ENCODE peak calls at places on chromosomes 3 and 15, in five cellular contexts. I is Panc1, N is psoas muscle, Y is lower lobe of right lung, B is GM23338. Q is an unnamed sample. For H3K36me3, the result is how much of the 10 kb centered on the place peaks cover.

GRCh38 chr15:89566141-89566540 is 9.1 kb upstream of the TICRR start:
- DNase-seq in I (no peak), N (no peak), Y (no peak), B (peak), Q (no peak)

GRCh38 chr3:147421184-147421912 is 12.2 kb downstream of the ZIC1 start:
- DNase-seq in I (no peak), N (no peak), Y (no peak), B (peak), Q (no peak)

GRCh38 chr15:39151545-39151944 is 429.3 kb upstream of the THBS1 start:
- DNase-seq in I (no peak), N (no peak), Y (no peak), B (no peak), Q (no peak)

GRCh38 chr3:116140100-116140689 is 305.1 kb downstream of the LSAMP start:
- DNase-seq in I (no peak), N (no peak), Y (no peak), B (peak), Q (no peak)

GRCh38 chr3:81291586-81291985 is 469.9 kb downstream of the GBE1 start:
- DNase-seq in I (no peak), N (no peak), Y (no peak), B (no peak), Q (no peak)

GRCh38 chr3:58683001-58683845 is 16.6 kb upstream of the FAM3D start:
- DNase-seq in I (no peak), N (no peak), Y (no peak), B (no peak), Q (peak)

GRCh38 chr3:113086506-113087461 is 96.0 kb downstream of the GTPBP8 start:
- DNase-seq in I (no peak), N (no peak), Y (no peak), B (peak), Q (no peak)

GRCh38 chr15:68431792-68432401 is at the start of gene ITGA11:
- DNase-seq in I (no peak), N (peak), Y (peak), B (peak), Q (peak)

GRCh38 chr3:16338124-16338523 is 73.1 kb downstream of the OXNAD1 start:
- DNase-seq in I (no peak), N (no peak), Y (peak), B (no peak), Q (no peak)

GRCh38 chr15:83288381-83288801 is 3.9 kb upstream of the BNC1 start:
- DNase-seq in I (no peak), N (no peak), Y (no peak), B (peak), Q (no peak)

GRCh38 chr3:35565048-35565447 is 74.3 kb upstream of the ARPP21 start:
- DNase-seq in I (no peak), N (no peak), Y (no peak), B (no peak), Q (no peak)

GRCh38 chr3:34015204-34016142 is 217.0 kb downstream of the PDCD6IP start:
- DNase-seq in I (no peak), N (no peak), Y (no peak), B (peak), Q (peak)

GRCh38 chr15:74206801-74207281 is 4.3 kb upstream of the STRA6 start:
- DNase-seq in I (no peak), N (no peak), Y (no peak), B (no peak), Q (no peak)

GRCh38 chr15:90219421-90220141 is 14.2 kb downstream of the CIB1 start:
- DNase-seq in I (no peak), N (peak), Y (peak), B (peak), Q (peak)

GRCh38 chr3:64645236-64645635 is 42.6 kb downstream of the ADAMTS9 start:
- DNase-seq in I (no peak), N (no peak), Y (no peak), B (no peak), Q (no peak)

GRCh38 chr15:72176743-72177142 is 20.8 kb downstream of the GRAMD2A start:
- DNase-seq in I (no peak), N (no peak), Y (no peak), B (no peak), Q (no peak)

GRCh38 chr3:75218577-75218976 is 445.6 kb upstream of the FRG2C start:
- DNase-seq in I (no peak), N (no peak), Y (no peak), B (peak), Q (no peak)

GRCh38 chr3:104673981-104674380 is 692.7 kb upstream of the ALCAM start:
- DNase-seq in I (no peak), N (no peak), Y (no peak), B (no peak), Q (no peak)

GRCh38 chr3:53941174-53941573 is 49.5 kb upstream of the SELENOK start:
- DNase-seq in I (no peak), N (no peak), Y (no peak), B (no peak), Q (no peak)

GRCh38 chr15:31503758-31504461 is 177.3 kb downstream of the KLF13 start:
- DNase-seq in I (no peak), N (no peak), Y (no peak), B (no peak), Q (no peak)

GRCh38 chr15:99682455-99682854 is 50.8 kb downstream of the LYSMD4 start:
- DNase-seq in I (no peak), N (no peak), Y (no peak), B (no peak), Q (no peak)

GRCh38 chr15:99683000-99683670 is 50.1 kb downstream of the LYSMD4 start:
- DNase-seq in I (no peak), N (no peak), Y (no peak), B (no peak), Q (no peak)

DNA sequence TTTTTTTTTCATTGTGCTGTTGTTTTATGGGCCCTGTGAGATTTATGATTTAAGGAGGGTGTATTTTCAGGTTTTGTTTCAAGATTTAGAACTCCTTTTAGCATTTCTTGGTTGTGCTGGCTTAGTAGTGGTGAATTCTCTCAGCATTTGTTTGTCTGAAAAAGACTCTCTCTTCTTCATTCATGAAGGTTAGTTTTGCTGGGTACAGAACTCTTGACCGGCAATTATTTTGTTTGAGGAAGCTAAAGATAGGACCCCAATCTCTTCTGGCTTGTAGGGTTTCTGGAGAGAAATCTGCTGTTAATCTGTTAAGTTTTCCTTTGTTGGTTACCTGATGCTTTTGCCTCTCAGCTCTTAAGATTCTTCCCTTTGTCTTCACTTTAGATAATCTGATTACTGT is 46.9 kb downstream of the LYSMD4 start:
- DNase-seq in I (no peak), N (no peak), Y (no peak), B (no peak), Q (no peak)
- H3K36me3 ChIP-seq in I (under half), N (under half), Y (under half), B (under half), Q (under half)

GRCh38 chr3:121463745-121464144 is 82.0 kb downstream of the POLQ start:
- DNase-seq in I (no peak), N (no peak), Y (no peak), B (no peak), Q (no peak)

GRCh38 chr3:121467085-121467484 is 78.7 kb downstream of the POLQ start:
- DNase-seq in I (no peak), N (no peak), Y (no peak), B (no peak), Q (no peak)

GRCh38 chr3:121462565-121462964 is 83.2 kb downstream of the POLQ start:
- DNase-seq in I (no peak), N (no peak), Y (no peak), B (no peak), Q (no peak)
- H3K36me3 ChIP-seq in I (under half), N (under half), Y (under half), B (under half), Q (under half)

GRCh38 chr3:128621931-128622330 is 28.7 kb downstream of the RPN1 start:
- DNase-seq in I (no peak), N (no peak), Y (no peak), B (no peak), Q (no peak)
- H3K36me3 ChIP-seq in I (under half), N (half or more), Y (half or more), B (under half), Q (half or more)

GRCh38 chr3:174162550-174162949 is 696.6 kb upstream of the NAALADL2 start:
- DNase-seq in I (no peak), N (no peak), Y (no peak), B (no peak), Q (no peak)

GRCh38 chr3:174169736-174170135 is 689.4 kb upstream of the NAALADL2 start:
- DNase-seq in I (no peak), N (no peak), Y (no peak), B (no peak), Q (no peak)

GRCh38 chr3:174168538-174169254 is 690.4 kb upstream of the NAALADL2 start:
- DNase-seq in I (no peak), N (no peak), Y (no peak), B (no peak), Q (no peak)

GRCh38 chr3:174170248-174170647 is 688.9 kb upstream of the NAALADL2 start:
- DNase-seq in I (no peak), N (no peak), Y (no peak), B (peak), Q (peak)

GRCh38 chr3:174168026-174168425 is 691.1 kb upstream of the NAALADL2 start:
- DNase-seq in I (no peak), N (no peak), Y (no peak), B (peak), Q (no peak)
- H3K36me3 ChIP-seq in I (under half), N (under half), Y (under half), B (under half), Q (under half)

DNA sequence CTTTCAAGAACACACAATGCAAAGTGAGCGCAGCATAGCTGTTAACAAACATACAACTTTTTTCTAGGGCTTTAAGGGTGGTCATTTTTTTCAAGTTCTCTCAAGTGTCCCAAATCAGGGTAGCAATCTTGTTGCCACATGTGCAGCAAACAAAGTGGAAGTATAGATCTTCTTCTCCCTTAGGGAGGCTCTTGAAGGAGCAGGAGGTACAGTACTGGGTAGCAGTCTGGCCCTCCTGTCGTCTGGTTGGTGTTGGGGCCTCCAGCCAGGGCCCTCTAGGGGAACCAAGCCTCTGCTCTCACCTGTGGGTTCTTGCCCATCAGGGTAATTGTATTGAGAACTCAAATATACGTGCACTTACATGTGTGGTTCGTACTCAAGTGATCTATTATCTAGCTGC is 25.8 kb downstream of the MKRN2 start:
- DNase-seq in I (no peak), N (no peak), Y (no peak), B (no peak), Q (no peak)
- H3K36me3 ChIP-seq in I (under half), N (half or more), Y (half or more), B (under half), Q (half or more)

GRCh38 chr3:126990024-126990700 is 7.2 kb downstream of the PLXNA1 start:
- DNase-seq in I (no peak), N (no peak), Y (no peak), B (no peak), Q (no peak)

GRCh38 chr3:126992216-126992615 is 9.3 kb downstream of the PLXNA1 start:
- DNase-seq in I (no peak), N (no peak), Y (no peak), B (no peak), Q (no peak)

GRCh38 chr3:126992776-126993175 is 9.9 kb downstream of the PLXNA1 start:
- DNase-seq in I (no peak), N (no peak), Y (no peak), B (no peak), Q (no peak)

GRCh38 chr3:126990890-126991289 is 8.0 kb downstream of the PLXNA1 start:
- DNase-seq in I (no peak), N (no peak), Y (no peak), B (no peak), Q (peak)

GRCh38 chr3:126991366-126992200 is 8.7 kb downstream of the PLXNA1 start:
- DNase-seq in I (no peak), N (no peak), Y (no peak), B (no peak), Q (no peak)
- H3K36me3 ChIP-seq in I (under half), N (under half), Y (under half), B (under half), Q (half or more)

Q was measured in WERI-Rb-1.